ENCODE peak calls at places on chromosomes 11 and 22, in six cellular contexts. Z, H, Y, V, S and O are unnamed samples.
A peak's percentile ranks its signal among the peaks of the same experiment; 100 is the strongest.

GRCh38 chr22:49446145-49446758 is 381.4 kb downstream of the BRD1 start:
- DNase-seq in Z (no peak), H (peak; percentile 29), Y (no peak), V (no peak), S (no peak), O (no peak)

GRCh38 chr22:29555065-29555644 is 1.6 kb upstream of the THOC5 start:
- DNase-seq in Z (no peak), H (no peak), Y (no peak), V (peak; percentile 6), S (no peak), O (no peak)

GRCh38 chr11:13313005-13313819 is 35.6 kb downstream of the BMAL1 start:
- DNase-seq in Z (no peak), H (no peak), Y (no peak), V (no peak), S (no peak), O (no peak)

GRCh38 chr11:75639752-75640151 is 29.1 kb downstream of the MAP6 start:
- DNase-seq in Z (no peak), H (no peak), Y (no peak), V (peak; percentile 70), S (peak; percentile 75), O (peak; percentile 80)

GRCh38 chr11:35689081-35689996 is 26.8 kb downstream of the TRIM44 start:
- DNase-seq in Z (no peak), H (no peak), Y (no peak), V (no peak), S (no peak), O (no peak)

GRCh38 chr11:57762235-57762866 is 749 bp downstream of the CTNND1 start:
- DNase-seq in Z (no peak), H (no peak), Y (no peak), V (no peak), S (peak; percentile 39), O (no peak)

GRCh38 chr11:120509346-120510053 is 2.0 kb upstream of the GRIK4 start:
- DNase-seq in Z (no peak), H (no peak), Y (no peak), V (no peak), S (no peak), O (no peak)

GRCh38 chr22:24836282-24836681 is 30.3 kb downstream of the SGSM1 start:
- DNase-seq in Z (no peak), H (no peak), Y (no peak), V (no peak), S (no peak), O (peak; percentile 18)

GRCh38 chr22:27986937-27987336 is 67.9 kb upstream of the PITPNB start:
- DNase-seq in Z (no peak), H (peak; percentile 52), Y (no peak), V (no peak), S (no peak), O (no peak)

DNA sequence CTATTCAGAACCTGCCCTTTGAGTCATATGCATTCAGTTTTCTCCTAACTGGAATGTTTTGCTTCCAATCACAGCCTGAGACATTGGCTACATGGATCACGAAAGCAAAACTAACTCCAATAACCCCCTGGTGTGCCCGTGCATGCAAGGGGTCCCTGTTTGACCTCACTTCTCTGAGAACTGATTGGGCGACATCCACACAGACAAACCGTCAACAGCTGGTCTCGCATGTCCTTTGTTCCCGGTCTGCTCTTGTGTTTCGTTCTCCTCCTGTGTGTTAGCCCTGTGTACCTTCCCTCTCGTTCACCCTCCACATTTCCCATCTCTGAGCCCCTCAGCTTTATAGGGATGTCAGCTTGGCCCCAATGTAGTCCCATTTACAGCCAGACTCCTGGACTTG is 67.2 kb upstream of the TTC12 start:
- DNase-seq in Z (no peak), H (no peak), Y (no peak), V (no peak), S (no peak), O (no peak)
- TF ChIP-seq CTCF in Z (no peak), H (no peak), Y (no peak), V (no peak), S (no peak), O (no peak)

DNA sequence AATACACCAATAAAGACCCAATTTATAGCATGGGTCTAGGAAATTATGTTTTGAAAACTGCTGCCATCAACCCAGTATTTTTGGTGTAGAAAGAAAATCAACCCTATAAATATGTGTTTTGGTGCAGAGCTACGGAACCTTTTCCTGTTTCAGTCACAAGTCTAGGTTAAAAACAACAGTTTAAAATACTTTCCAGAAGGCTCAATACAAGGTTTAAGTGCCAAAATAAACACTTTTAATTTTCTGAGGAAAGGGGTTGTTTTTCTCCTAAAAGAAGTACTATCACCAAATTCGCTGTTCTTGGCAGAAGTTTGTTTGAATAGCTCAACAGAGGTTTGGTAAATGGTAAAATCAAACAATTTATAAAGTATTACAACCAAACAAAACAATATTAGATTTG is 201.3 kb downstream of the TMEM135 start:
- DNase-seq in Z (no peak), H (no peak), Y (no peak), V (peak; percentile 45), S (no peak), O (peak; percentile 60)
- H3K4me3 ChIP-seq in Z (no peak overlapping the region), H (no peak overlapping the region), Y (no peak overlapping the region), V (no peak overlapping the region), S (no peak overlapping the region), O (no peak overlapping the region)

DNA sequence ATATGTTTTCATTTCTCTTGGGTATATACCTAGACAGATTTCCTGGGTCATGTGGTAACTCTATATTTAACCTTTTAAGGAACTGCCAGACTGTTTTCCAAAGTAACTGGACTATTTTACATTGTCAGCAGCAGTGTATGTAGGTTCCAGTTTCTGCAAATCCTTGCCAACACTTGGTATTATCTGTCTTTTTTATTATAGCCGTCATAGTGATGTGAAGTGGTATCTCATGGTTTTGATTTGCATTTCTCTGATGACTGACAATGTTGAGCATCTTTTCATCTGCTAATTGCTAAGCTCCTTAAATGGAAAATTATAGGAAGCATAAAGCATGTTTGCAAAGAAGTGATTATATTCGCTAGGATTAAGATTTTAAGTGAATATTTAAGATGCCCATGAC is 13.9 kb downstream of the NNMT start:
- DNase-seq in Z (no peak), H (no peak), Y (no peak), V (peak; percentile 33), S (no peak), O (peak; percentile 18)
- TF ChIP-seq CTCF in Z (no peak), H (no peak), Y (no peak), V (no peak), S (no peak), O (no peak)

GRCh38 chr11:112418438-112418837 is 157.8 kb upstream of the PLET1 start:
- DNase-seq in Z (no peak), H (no peak), Y (no peak), V (no peak), S (no peak), O (no peak)
- H3K4me3 ChIP-seq in Z (no peak overlapping the region), H (no peak overlapping the region), Y (no peak overlapping the region), V (no peak overlapping the region), S (no peak overlapping the region), O (no peak overlapping the region)